ENCODE peak calls at places on chromosome 6, in seven cellular contexts. Y is activated T-helper 1 cell treated with Interleukin-2 at 50 U/mL for 16 hours; W is EL; N is NCI-H1417; G is Daoy; H is iPS-NIHi11; D is activated CD8-positive, alpha-beta memory T cell treated with anti-CD3 and anti-CD28 coated beads, Interleukin-2, amount 50 U/mL, for 4 hours. Z is an unnamed sample.

GRCh38 chr6:16239090-16239797 is 857 bp downstream of the GMPR start:
- DNase-seq in N (no peak), Y (no peak), G (peak; percentile 55), H (no peak), W (peak; percentile 54), D (no peak), Z (no peak)

GRCh38 chr6:162973975-162974374 is 246.2 kb downstream of the PACRG start:
- DNase-seq in H (no peak), N (no peak), G (no peak), D (no peak), Y (no peak), W (no peak), Z (no peak)

GRCh38 chr6:162238675-162239074 is 488.9 kb downstream of the PRKN start:
- DNase-seq in N (no peak), H (no peak), D (no peak), W (no peak), Y (no peak), G (no peak), Z (no peak)

GRCh38 chr6:41406821-41407787 is 71.7 kb downstream of the NCR2 start:
- DNase-seq in N (no peak), H (peak; percentile 61), G (no peak), D (no peak), Y (no peak), W (no peak), Z (peak; percentile 22)

GRCh38 chr6:157314705-157315321 is 8.5 kb downstream of the TMEM242 start:
- DNase-seq in D (no peak), W (peak; percentile 73), N (no peak), H (peak; percentile 62), G (peak; percentile 65), Y (no peak), Z (peak; percentile 78)

GRCh38 chr6:53136000-53136609 is 12.5 kb downstream of the GCM1 start:
- DNase-seq in G (no peak), N (no peak), Y (no peak), D (no peak), H (no peak), W (no peak), Z (no peak)

GRCh38 chr6:139027620-139028182 is 844 bp upstream of the ABRACL start:
- DNase-seq in G (peak; percentile 66), D (peak; percentile 18), N (peak; percentile 72), Y (no peak), W (peak; percentile 67), H (peak; percentile 16), Z (no peak)

GRCh38 chr6:7173843-7174503 is 66.2 kb downstream of the RREB1 start:
- DNase-seq in W (no peak), G (no peak), H (peak; percentile 61), N (no peak), Y (no peak), D (no peak), Z (no peak)

GRCh38 chr6:26205161-26205624 is 118.0 kb downstream of the HFE start:
- DNase-seq in D (peak; percentile 77), W (peak; percentile 86), N (peak; percentile 89), Y (peak; percentile 64), H (peak; percentile 38), G (peak; percentile 93), Z (peak; percentile 95)

GRCh38 chr6:1856381-1856780 is 246.7 kb downstream of the FOXC1 start:
- DNase-seq in D (no peak), W (peak; percentile 39), G (peak; percentile 82), H (no peak), N (peak; percentile 97), Y (no peak), Z (peak; percentile 94)

GRCh38 chr6:75128881-75129570 is 76.8 kb downstream of the COL12A1 start:
- DNase-seq in W (peak; percentile 47), Y (no peak), H (no peak), G (no peak), D (no peak), N (no peak), Z (no peak)

GRCh38 chr6:150992682-150993081 is 127.2 kb downstream of the MTHFD1L start:
- DNase-seq in D (no peak), N (no peak), G (no peak), H (peak; percentile 15), Y (no peak), W (no peak), Z (no peak)

GRCh38 chr6:6610031-6610591 is 21.6 kb downstream of the LY86 start:
- DNase-seq in W (no peak), G (no peak), H (no peak), Y (no peak), D (peak; percentile 33), N (no peak), Z (peak; percentile 83)

GRCh38 chr6:158817298-158818007 is 1.7 kb downstream of the EZR start:
- DNase-seq in G (peak; percentile 58), H (peak; percentile 41), W (peak; percentile 33), N (no peak), Y (no peak), D (no peak), Z (peak; percentile 82)

GRCh38 chr6:74249658-74250057 is 553.7 kb downstream of the CD109 start:
- DNase-seq in G (no peak), D (no peak), Y (no peak), H (no peak), W (peak; percentile 43), N (no peak), Z (no peak)

GRCh38 chr6:33834401-33835392 is 30.9 kb upstream of the MLN start:
- DNase-seq in N (no peak), W (no peak), H (no peak), G (no peak), Y (no peak), D (no peak), Z (no peak)

GRCh38 chr6:51273228-51273961 is 454.7 kb downstream of the TFAP2B start:
- DNase-seq in W (no peak), G (no peak), H (peak; percentile 8), Y (no peak), D (no peak), N (peak; percentile 22), Z (no peak)

GRCh38 chr6:149271348-149272340 is 45.9 kb upstream of the TAB2 start:
- DNase-seq in Y (peak; percentile 6), N (no peak), W (peak; percentile 8), G (no peak), D (peak; percentile 87), H (no peak), Z (no peak)

GRCh38 chr6:13795041-13795748 is 19.2 kb downstream of the MCUR1 start:
- DNase-seq in Y (peak; percentile 63), H (peak; percentile 76), D (peak; percentile 87), N (peak; percentile 77), G (peak; percentile 88), W (peak; percentile 80), Z (peak; percentile 86)

GRCh38 chr6:2103644-2104523 is 141.5 kb downstream of the GMDS start:
- DNase-seq in Y (no peak), H (peak; percentile 19), D (no peak), W (peak; percentile 59), G (peak; percentile 33), N (peak; percentile 41), Z (peak; percentile 53)

GRCh38 chr6:125104425-125104824 is 49.1 kb upstream of the TPD52L1 start:
- DNase-seq in G (no peak), Y (no peak), W (peak; percentile 51), D (no peak), N (no peak), H (peak; percentile 45), Z (no peak)

GRCh38 chr6:14440891-14441358 is 323.4 kb downstream of the CD83 start:
- DNase-seq in W (no peak), N (no peak), Y (no peak), G (no peak), D (no peak), H (no peak), Z (no peak)

GRCh38 chr6:11346516-11346915 is 114.0 kb upstream of the NEDD9 start:
- DNase-seq in Y (no peak), H (no peak), G (no peak), N (no peak), D (no peak), W (no peak), Z (no peak)

GRCh38 chr6:42722497-42722896 is at the start of gene PRPH2:
- DNase-seq in H (no peak), G (no peak), D (no peak), W (no peak), Y (no peak), N (no peak), Z (no peak)

GRCh38 chr6:159633196-159633595 is 59.8 kb downstream of the SOD2 start:
- DNase-seq in W (peak; percentile 39), H (peak; percentile 49), G (peak; percentile 47), Y (no peak), N (no peak), D (no peak), Z (peak; percentile 54)

GRCh38 chr6:3616565-3617176 is 134.8 kb downstream of the PXDC1 start:
- DNase-seq in D (no peak), N (no peak), H (no peak), G (no peak), W (no peak), Y (no peak), Z (peak; percentile 99)

GRCh38 chr6:11772109-11772830 is 6.3 kb downstream of the ADTRP start:
- DNase-seq in H (peak; percentile 28), D (no peak), Y (no peak), N (no peak), G (peak; percentile 94), W (peak; percentile 94), Z (no peak)

GRCh38 chr6:112296122-112296521 is 41.8 kb upstream of the LAMA4 start:
- DNase-seq in N (no peak), D (no peak), H (peak; percentile 67), G (peak; percentile 74), W (peak; percentile 76), Y (no peak), Z (no peak)

GRCh38 chr6:108737594-108738546 is 110.4 kb upstream of the ARMC2 start:
- DNase-seq in D (no peak), G (peak; percentile 96), N (no peak), W (peak; percentile 99), Y (no peak), H (no peak), Z (no peak)

GRCh38 chr6:12033770-12034169 is 21.7 kb downstream of the HIVEP1 start:
- DNase-seq in H (no peak), D (no peak), N (no peak), G (no peak), W (no peak), Y (no peak), Z (no peak)

Z was measured in RPMI8226.